ENCODE peak calls at places on chromosomes 3 and 15, in nine cellular contexts. X is NCI-H510A, U is Calu3, R is midbrain, D is heart left ventricle, T is left ventricle myocardium superior, S is neural crest cell, I is GM13977, H is WTC11. E is an unnamed sample.

GRCh38 chr3:14523792-14524191 is 16.4 kb downstream of the GRIP2 start:
- DNase-seq in T (no peak), I (no peak), S (no peak), D (peak; percentile 14), R (no peak), U (no peak), X (no peak), H (no peak), E (no peak)

GRCh38 chr3:123392368-123392767 is 56.5 kb downstream of the ADCY5 start:
- DNase-seq in H (no peak), X (no peak), U (no peak), D (peak; percentile 26), S (peak; percentile 12), R (no peak), T (no peak), I (no peak), E (no peak)

GRCh38 chr15:68445351-68445750 is 13.4 kb upstream of the ITGA11 start:
- DNase-seq in U (no peak), R (no peak), S (no peak), D (no peak), H (no peak), T (no peak), X (no peak), I (no peak), E (no peak)

GRCh38 chr15:71841563-71841962 is 31.2 kb downstream of the NR2E3 start:
- DNase-seq in H (no peak), S (no peak), D (no peak), R (no peak), T (no peak), X (no peak), U (no peak), I (no peak), E (no peak)

GRCh38 chr15:84398763-84399701 is 163.5 kb downstream of the GOLGA6L4 start:
- DNase-seq in H (no peak), X (no peak), U (no peak), T (peak; percentile 27), I (no peak), S (no peak), D (peak; percentile 48), R (no peak), E (no peak)

GRCh38 chr3:46467562-46467961 is 2.9 kb upstream of the LTF start:
- DNase-seq in S (no peak), I (no peak), R (no peak), X (no peak), U (no peak), H (no peak), D (no peak), T (no peak), E (no peak)

GRCh38 chr3:186264608-186265400 is 97.2 kb downstream of the DGKG start:
- DNase-seq in S (no peak), H (no peak), I (no peak), X (no peak), U (no peak), D (no peak), T (no peak), R (no peak), E (no peak)

GRCh38 chr15:68833734-68834334 is 13.1 kb upstream of the ANP32A start:
- DNase-seq in H (no peak), X (no peak), R (no peak), I (no peak), U (no peak), D (no peak), T (no peak), S (no peak), E (no peak)

GRCh38 chr15:66145242-66146182 is 108.0 kb downstream of the MEGF11 start:
- DNase-seq in U (no peak), D (no peak), X (no peak), S (no peak), T (no peak), R (no peak), I (no peak), H (no peak), E (no peak)

GRCh38 chr15:60477991-60478632 is 830 bp downstream of the ICE2 start:
- DNase-seq in X (no peak), S (no peak), T (no peak), I (peak; percentile 23), H (no peak), D (no peak), U (no peak), R (no peak), E (no peak)

GRCh38 chr3:13420051-13420816 is at the start of gene NUP210:
- DNase-seq in S (peak; percentile 48), I (peak; percentile 93), R (no peak), U (peak; percentile 71), H (peak; percentile 70), D (peak; percentile 66), T (peak; percentile 63), X (peak; percentile 72), E (no peak)

GRCh38 chr3:5053021-5053831 is 68.9 kb upstream of the ARL8B start:
- DNase-seq in I (no peak), D (no peak), X (no peak), R (peak; percentile 35), U (no peak), T (no peak), H (no peak), S (no peak), E (no peak)

GRCh38 chr15:60179786-60180391 is 175.8 kb downstream of the FOXB1 start:
- DNase-seq in D (no peak), S (peak; percentile 4), U (peak; percentile 58), T (no peak), X (no peak), R (peak; percentile 43), H (no peak), I (peak; percentile 31), E (no peak)

GRCh38 chr3:122235147-122235546 is 51.7 kb downstream of the CASR start:
- DNase-seq in S (no peak), T (no peak), U (no peak), X (no peak), R (no peak), I (peak; percentile 38), H (no peak), D (no peak), E (no peak)

GRCh38 chr15:25175789-25176615 is 221.2 kb downstream of the SNRPN start:
- DNase-seq in H (peak; percentile 1), T (peak; percentile 5), I (peak; percentile 3), S (no peak), U (no peak), R (no peak), D (peak; percentile 25), X (no peak), E (no peak)

GRCh38 chr3:10437272-10437994 is 68.0 kb downstream of the ATP2B2 start:
- DNase-seq in X (no peak), U (no peak), D (no peak), T (no peak), I (peak; percentile 71), R (no peak), H (no peak), S (no peak), E (no peak)

GRCh38 chr15:35728176-35728938 is 182.4 kb upstream of the DPH6 start:
- DNase-seq in T (no peak), D (no peak), X (no peak), U (peak; percentile 1), H (no peak), S (no peak), I (no peak), R (no peak), E (peak; percentile 12)

E was measured in DMS79.